ENCODE peak calls at places on chromosomes 11 and 22, in ten cellular contexts. R, K, G, H, X, B, J, A, I and Z are unnamed samples.

GRCh38 chr11:1916132-1916985 is 3.1 kb upstream of the TNNT3 start:
- DNase-seq in I (no peak), K (no peak), H (peak), B (no peak), J (no peak), R (no peak), A (no peak), X (no peak), G (no peak), Z (no peak)

GRCh38 chr11:117443269-117444186 is 115.9 kb downstream of the CEP164 start:
- DNase-seq in H (no peak), R (peak), J (no peak), I (peak), X (peak), B (peak), G (no peak), A (peak), K (peak), Z (no peak)

GRCh38 chr11:130211144-130211543 is 51.6 kb downstream of the ST14 start:
- DNase-seq in H (peak), R (no peak), X (no peak), G (no peak), B (no peak), I (no peak), A (no peak), J (no peak), K (no peak), Z (peak)

GRCh38 chr11:2302844-2303626 is 1.2 kb downstream of the TSPAN32 start:
- DNase-seq in X (no peak), G (no peak), K (no peak), J (no peak), R (no peak), A (no peak), I (no peak), H (no peak), B (no peak), Z (no peak)

GRCh38 chr22:23068096-23068831 is 2.1 kb upstream of the GNAZ start:
- DNase-seq in K (no peak), X (no peak), G (no peak), H (no peak), J (no peak), R (no peak), A (no peak), I (no peak), B (no peak), Z (no peak)

GRCh38 chr11:7512525-7513209 is 1.1 kb upstream of the PPFIBP2 start:
- DNase-seq in R (no peak), J (no peak), H (peak), G (no peak), B (peak), X (peak), I (peak), K (peak), A (peak), Z (no peak)

GRCh38 chr22:49885881-49886280 is 32.2 kb downstream of the ZBED4 start:
- DNase-seq in I (no peak), X (no peak), K (no peak), A (no peak), B (no peak), R (no peak), H (no peak), G (no peak), J (no peak), Z (no peak)

GRCh38 chr11:108807262-108807661 is 142.4 kb downstream of the DDX10 start:
- DNase-seq in B (no peak), X (no peak), K (no peak), A (no peak), J (no peak), I (no peak), G (no peak), R (no peak), H (no peak), Z (no peak)

GRCh38 chr11:2122222-2122906 is 16.8 kb downstream of the IGF2 start:
- DNase-seq in K (no peak), H (no peak), I (no peak), G (no peak), X (no peak), A (no peak), J (no peak), B (no peak), R (no peak), Z (peak)

GRCh38 chr11:103633037-103633788 is 403.2 kb upstream of the DDI1 start:
- DNase-seq in K (no peak), B (no peak), H (no peak), R (no peak), G (no peak), X (no peak), J (no peak), I (no peak), A (peak), Z (no peak)

GRCh38 chr11:89452780-89453179 is 38.4 kb downstream of the NOX4 start:
- DNase-seq in R (no peak), X (no peak), K (no peak), B (no peak), A (no peak), G (no peak), I (no peak), J (no peak), H (no peak), Z (no peak)

GRCh38 chr22:24512043-24512442 is 16.9 kb downstream of the UPB1 start:
- DNase-seq in A (no peak), B (no peak), I (no peak), G (no peak), H (peak), J (no peak), X (no peak), K (no peak), R (no peak), Z (no peak)

GRCh38 chr11:96045622-96046456 is 121.9 kb upstream of the MTMR2 start:
- DNase-seq in J (peak), G (peak), R (no peak), I (peak), X (peak), H (no peak), K (no peak), A (peak), B (peak), Z (peak)

GRCh38 chr11:116794851-116795250 is 3.2 kb upstream of the APOA5 start:
- DNase-seq in B (no peak), G (no peak), I (no peak), J (no peak), X (no peak), R (no peak), H (no peak), K (no peak), A (no peak), Z (no peak)

GRCh38 chr22:50434849-50435700 is 39.8 kb downstream of the SBF1 start:
- DNase-seq in K (no peak), G (no peak), A (no peak), J (peak), I (no peak), R (no peak), X (no peak), B (no peak), H (no peak), Z (no peak)

GRCh38 chr22:31972180-31972579 is 27.8 kb downstream of the YWHAH start:
- DNase-seq in G (no peak), A (no peak), B (no peak), K (no peak), I (no peak), H (no peak), R (no peak), J (no peak), X (no peak), Z (no peak)

GRCh38 chr11:69055598-69056516 is 7.1 kb downstream of the TPCN2 start:
- DNase-seq in G (no peak), A (no peak), X (peak), I (peak), K (no peak), H (peak), J (no peak), R (no peak), B (no peak), Z (no peak)

GRCh38 chr11:40099391-40100169 is 1359.9 kb downstream of the LRRC4C start:
- DNase-seq in R (no peak), A (no peak), H (no peak), J (no peak), K (no peak), I (no peak), X (no peak), G (no peak), B (no peak), Z (no peak)